ENCODE peak calls at places on chromosomes 13 and 19, in nine cellular contexts. K is HS-27A, Y is NCI-H1694, T is colonic mucosa, Q is skeletal muscle cell, E is pancreas, R is anterior cingulate cortex, G is fibroblast of the aortic adventitia, H is nephron progenitor cell. S is an unnamed sample.

GRCh38 chr13:82933986-82934385 is 948.3 kb downstream of the SLITRK1 start:
- DNase-seq in Y (no peak), H (no peak), K (no peak), E (no peak), Q (peak), T (no peak), G (no peak), R (no peak), S (no peak)

GRCh38 chr13:33637978-33638743 is 179.8 kb upstream of the RFC3 start:
- DNase-seq in H (no peak), Q (no peak), T (no peak), R (no peak), E (no peak), G (peak), Y (no peak), K (no peak), S (no peak)

GRCh38 chr13:26440111-26440510 is 117.4 kb upstream of the WASF3 start:
- DNase-seq in Y (no peak), R (no peak), H (no peak), G (peak), E (no peak), K (no peak), T (no peak), Q (no peak), S (no peak)

GRCh38 chr19:29265436-29265835 is 52.5 kb upstream of the UQCRFS1 start:
- DNase-seq in K (no peak), Y (no peak), H (no peak), E (no peak), T (no peak), R (no peak), Q (no peak), G (no peak), S (no peak)

GRCh38 chr13:48731957-48732569 is 78.3 kb downstream of the CYSLTR2 start:
- DNase-seq in E (peak), Y (no peak), K (no peak), T (peak), G (no peak), Q (no peak), R (no peak), H (peak), S (peak)

GRCh38 chr19:8083141-8083540 is 30.6 kb downstream of the CCL25 start:
- DNase-seq in Q (no peak), E (no peak), Y (no peak), G (no peak), H (no peak), T (no peak), R (no peak), K (no peak), S (no peak)

GRCh38 chr13:105403065-105403464 is 1132.4 kb downstream of the EFNB2 start:
- DNase-seq in K (no peak), G (peak), Y (no peak), H (no peak), Q (no peak), E (no peak), T (no peak), R (no peak), S (no peak)

GRCh38 chr19:44647144-44647543 is 3.4 kb downstream of the PVR start:
- DNase-seq in E (no peak), K (no peak), H (no peak), R (no peak), Q (no peak), Y (no peak), G (no peak), T (no peak), S (peak)

GRCh38 chr19:47228937-47229673 is 1.9 kb downstream of the BBC3 start:
- DNase-seq in Q (no peak), T (peak), G (peak), K (no peak), E (no peak), R (peak), H (no peak), Y (no peak), S (peak)

GRCh38 chr19:2469102-2469914 is 6.6 kb upstream of the GADD45B start:
- DNase-seq in Y (no peak), H (no peak), T (no peak), E (no peak), K (no peak), G (peak), R (no peak), Q (peak), S (no peak)

GRCh38 chr19:19421326-19421725 is 15.9 kb downstream of the GATAD2A start:
- DNase-seq in E (no peak), Y (no peak), H (no peak), T (no peak), R (no peak), K (no peak), G (no peak), Q (no peak), S (no peak)

GRCh38 chr19:16896098-16896912 is 7.5 kb downstream of the F2RL3 start:
- DNase-seq in G (no peak), Q (no peak), R (no peak), K (no peak), E (no peak), Y (no peak), H (peak), T (peak), S (no peak)

GRCh38 chr19:46900341-46900740 is 39.5 kb downstream of the ARHGAP35 start:
- DNase-seq in Y (no peak), H (no peak), R (no peak), E (no peak), T (no peak), K (no peak), G (no peak), Q (no peak), S (no peak)

GRCh38 chr19:12792048-12792852 is 964 bp downstream of the JUNB start:
- DNase-seq in Y (no peak), Q (no peak), H (peak), G (peak), K (no peak), R (peak), E (peak), T (peak), S (peak)

GRCh38 chr19:30000862-30001261 is 58.8 kb downstream of the URI1 start:
- DNase-seq in G (no peak), R (no peak), Q (no peak), H (no peak), K (no peak), T (no peak), E (no peak), Y (no peak), S (no peak)

GRCh38 chr13:85828094-85828684 is 29.0 kb upstream of the SLITRK6 start:
- DNase-seq in H (no peak), Y (no peak), Q (no peak), T (no peak), R (no peak), K (no peak), G (peak), E (no peak), S (no peak)

GRCh38 chr13:44758595-44759221 is 182.6 kb upstream of the TSC22D1 start:
- DNase-seq in Q (peak), G (peak), H (no peak), E (peak), T (peak), K (no peak), R (no peak), Y (no peak), S (no peak)

GRCh38 chr19:14113762-14114414 is 3.7 kb downstream of the PRKACA start:
- DNase-seq in H (no peak), Q (no peak), K (no peak), Y (no peak), E (peak), T (peak), G (no peak), R (no peak), S (no peak)

GRCh38 chr19:49200238-49200862 is 42.8 kb downstream of the TRPM4 start:
- DNase-seq in Y (no peak), K (no peak), R (no peak), Q (no peak), G (no peak), E (no peak), T (peak), H (peak), S (peak)